ENCODE peak calls at places on chromosomes 12 and 14, in ten cellular contexts. Z is neural progenitor cell, Y is HepG2, V is MM.1S, J is HCT116, R is GM23248, E is DND-41, S is H9, B is keratinocyte, L is IMR-90. M is an unnamed sample.

GRCh38 chr12:6336859-6337744 is 4.8 kb downstream of the TNFRSF1A start:
- DNase-seq in Z (no peak), Y (no peak), V (no peak), J (no peak), R (peak; percentile 54), E (peak; percentile 88), S (no peak), B (no peak), L (no peak), M (no peak)

GRCh38 chr14:52267501-52268190 is at the start of gene PTGDR:
- DNase-seq in Z (peak; percentile 70), Y (no peak), V (no peak), J (no peak), R (peak; percentile 53), E (no peak), S (peak; percentile 59), B (no peak), L (no peak), M (no peak)

GRCh38 chr12:76152161-76152807 is 67.8 kb upstream of the NAP1L1 start:
- DNase-seq in Z (no peak), Y (no peak), V (peak; percentile 53), J (no peak), R (no peak), E (no peak), S (no peak), B (no peak), L (no peak), M (no peak)

GRCh38 chr14:34365309-34365915 is 96.6 kb downstream of the SPTSSA start:
- DNase-seq in Z (peak; percentile 11), Y (peak; percentile 59), V (no peak), J (no peak), R (peak; percentile 23), E (no peak), S (no peak), B (no peak), L (peak; percentile 13), M (peak; percentile 58)

GRCh38 chr12:98154850-98155249 is 360.5 kb upstream of the TMPO start:
- DNase-seq in Z (peak; percentile 75), Y (peak; percentile 9), V (peak; percentile 20), J (peak; percentile 12), R (no peak), E (peak; percentile 10), S (peak; percentile 70), B (no peak), L (no peak), M (peak; percentile 58)

GRCh38 chr12:52434096-52434733 is at the start of gene KRT75:
- DNase-seq in Z (no peak), Y (no peak), V (no peak), J (no peak), R (peak; percentile 57), E (no peak), S (peak; percentile 24), B (no peak), L (no peak), M (no peak)

GRCh38 chr12:127174881-127175280 is 1092.1 kb upstream of the TMEM132C start:
- DNase-seq in Z (no peak), Y (no peak), V (no peak), J (no peak), R (peak; percentile 85), E (no peak), S (no peak), B (no peak), L (no peak), M (no peak)

GRCh38 chr12:40469736-40470135 is 222.5 kb upstream of the CNTN1 start:
- DNase-seq in Z (no peak), Y (no peak), V (no peak), J (no peak), R (no peak), E (no peak), S (no peak), B (no peak), L (no peak), M (no peak)

GRCh38 chr12:54413284-54414190 is 5.5 kb downstream of the ITGA5 start:
- DNase-seq in Z (no peak), Y (no peak), V (peak; percentile 29), J (no peak), R (peak; percentile 69), E (peak; percentile 94), S (no peak), B (no peak), L (no peak), M (no peak)

GRCh38 chr12:105214670-105215375 is 21.2 kb downstream of the APPL2 start:
- DNase-seq in Z (no peak), Y (peak; percentile 59), V (no peak), J (no peak), R (peak; percentile 69), E (no peak), S (no peak), B (no peak), L (no peak), M (no peak)

GRCh38 chr12:45575823-45576448 is 153.6 kb upstream of the ARID2 start:
- DNase-seq in Z (no peak), Y (no peak), V (no peak), J (no peak), R (no peak), E (no peak), S (no peak), B (no peak), L (no peak), M (peak; percentile 48)

GRCh38 chr12:125549836-125550235 is 484.6 kb downstream of the AACS start:
- DNase-seq in Z (no peak), Y (no peak), V (no peak), J (no peak), R (no peak), E (peak; percentile 14), S (peak; percentile 54), B (no peak), L (no peak), M (peak; percentile 81)

GRCh38 chr14:101363880-101364391 is 197.4 kb upstream of the DIO3 start:
- DNase-seq in Z (no peak), Y (no peak), V (no peak), J (no peak), R (no peak), E (no peak), S (no peak), B (no peak), L (no peak), M (no peak)

GRCh38 chr12:106493531-106493930 is 89.3 kb upstream of the RFX4 start:
- DNase-seq in Z (peak; percentile 58), Y (peak; percentile 71), V (no peak), J (no peak), R (no peak), E (no peak), S (no peak), B (no peak), L (no peak), M (no peak)

GRCh38 chr12:62103736-62104135 is 156.5 kb upstream of the USP15 start:
- DNase-seq in Z (no peak), Y (no peak), V (no peak), J (no peak), R (no peak), E (no peak), S (no peak), B (no peak), L (no peak), M (peak; percentile 1)

GRCh38 chr12:77584860-77585259 is 245.8 kb upstream of the NAV3 start:
- DNase-seq in Z (no peak), Y (no peak), V (no peak), J (no peak), R (no peak), E (no peak), S (no peak), B (no peak), L (no peak), M (no peak)

DNA sequence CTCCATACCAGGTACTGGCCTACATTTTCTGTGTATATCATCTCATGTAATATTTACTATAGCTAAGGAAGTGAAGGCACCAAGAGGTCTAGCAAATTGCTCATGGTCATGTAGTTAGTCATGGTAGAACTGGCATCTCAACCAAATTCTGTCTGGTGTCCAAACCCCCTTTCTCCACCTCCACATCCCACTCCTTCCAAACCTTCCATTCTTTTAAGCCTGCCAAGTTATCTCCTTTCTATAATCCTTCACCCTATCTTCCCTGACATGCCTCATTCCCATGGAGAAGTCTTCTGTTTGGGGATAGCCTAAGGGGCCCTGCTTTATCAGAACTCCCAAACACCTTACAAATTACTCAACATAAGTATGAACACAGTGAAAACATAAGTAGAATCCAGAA is 196.2 kb upstream of the HMGA2 start:
- DNase-seq in Z (no peak), Y (no peak), V (no peak), J (no peak), R (peak; percentile 46), E (no peak), S (no peak), B (no peak), L (no peak), M (no peak)
- H3K9ac ChIP-seq in Z (no peak overlapping the region), Y (no peak overlapping the region), V (no peak overlapping the region), J (no peak overlapping the region), R (no peak overlapping the region), E (no peak overlapping the region), S (no peak overlapping the region), B (no peak overlapping the region), L (no peak overlapping the region), M (no peak overlapping the region)

GRCh38 chr12:80713419-80713818 is 3.3 kb upstream of the MYF5 start:
- DNase-seq in Z (no peak), Y (no peak), V (no peak), J (no peak), R (no peak), E (no peak), S (no peak), B (no peak), L (no peak), M (no peak)
- H2AFZ ChIP-seq in Z (peak overlapping the region; percentile 40), Y (no peak overlapping the region), V (no peak overlapping the region), J (no peak overlapping the region), R (no peak overlapping the region), E (no peak overlapping the region), S (no peak overlapping the region), B (no peak overlapping the region), L (no peak overlapping the region), M (no peak overlapping the region)

GRCh38 chr14:68807148-68807600 is 14.3 kb upstream of the ZFP36L1 start:
- DNase-seq in Z (no peak), Y (peak; percentile 58), V (no peak), J (no peak), R (peak; percentile 87), E (no peak), S (peak; percentile 20), B (no peak), L (peak; percentile 94), M (peak; percentile 75)
- H3K9ac ChIP-seq in Z (no peak overlapping the region), Y (peak overlapping the region; percentile 65), V (no peak overlapping the region), J (no peak overlapping the region), R (peak overlapping the region; percentile 69), E (no peak overlapping the region), S (no peak overlapping the region), B (no peak overlapping the region), L (peak overlapping the region; percentile 58), M (peak overlapping the region; percentile 57)

DNA sequence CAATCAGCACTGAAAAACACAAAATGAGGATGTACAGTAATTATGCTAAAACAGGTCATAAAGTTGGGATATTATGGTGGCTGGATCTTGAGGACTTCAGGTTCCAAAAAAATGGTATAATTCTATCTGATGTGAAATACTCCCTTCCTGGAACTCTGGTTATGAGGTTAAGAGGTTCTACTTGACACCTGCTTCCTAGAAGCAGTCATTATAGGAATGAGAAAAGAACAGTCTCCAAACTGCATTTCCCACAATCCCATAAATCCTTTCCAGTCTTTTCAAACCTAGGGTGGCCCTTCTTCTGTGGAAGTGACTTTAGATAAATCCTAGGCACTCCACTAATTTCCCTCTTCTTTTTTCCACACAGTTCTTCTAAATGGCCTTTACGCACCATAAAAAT is 63.7 kb upstream of the OR10AD1 start:
- DNase-seq in Z (no peak), Y (no peak), V (no peak), J (no peak), R (no peak), E (no peak), S (no peak), B (no peak), L (no peak), M (no peak)
- H2AFZ ChIP-seq in Z (no peak overlapping the region), Y (no peak overlapping the region), V (no peak overlapping the region), J (no peak overlapping the region), R (no peak overlapping the region), E (no peak overlapping the region), S (no peak overlapping the region), B (no peak overlapping the region), L (no peak overlapping the region), M (no peak overlapping the region)